ENCODE peak calls at places on chromosomes 6 and 20, in eight cellular contexts. B is ACHN; J is fibroblast of lung; W is CD8-positive, alpha-beta memory T cell; A is NCI-H524; K is stimulated activated CD4-positive, alpha-beta T cell treated with anti-CD3 and anti-CD28 coated beads, Interleukin-1b, Interleukin-23, amount 100 ng/mL, for 4 hours; R is activated CD8-positive, alpha-beta T cell treated with anti-CD3 and anti-CD28 coated beads for 36 hours; H is CD8-positive, alpha-beta T cell. D is an unnamed sample.

GRCh38 chr6:159939591-159940016 is 29.3 kb upstream of the IGF2R start:
- DNase-seq in R (no peak), B (no peak), W (no peak), H (no peak), J (peak; percentile 31), K (no peak), A (no peak), D (no peak)

GRCh38 chr20:29079769-29080690 is 2177.4 kb upstream of the DEFB115 start:
- DNase-seq in H (peak; percentile 33), A (no peak), R (peak; percentile 43), W (no peak), J (peak; percentile 9), B (no peak), K (peak; percentile 14), D (no peak)

GRCh38 chr6:14059791-14060436 is 57.7 kb upstream of the CD83 start:
- DNase-seq in A (no peak), W (no peak), H (no peak), R (no peak), K (no peak), J (peak; percentile 41), B (peak; percentile 68), D (no peak)

GRCh38 chr6:41636803-41637178 is 1.5 kb upstream of the MDFI start:
- DNase-seq in W (no peak), A (no peak), J (peak; percentile 51), K (no peak), H (no peak), R (no peak), B (peak; percentile 25), D (peak; percentile 37)

GRCh38 chr6:100230115-100230975 is 234.4 kb downstream of the SIM1 start:
- DNase-seq in W (no peak), K (no peak), H (no peak), A (no peak), R (no peak), B (no peak), J (no peak), D (no peak)

GRCh38 chr6:139743629-139744028 is 369.2 kb upstream of the CITED2 start:
- DNase-seq in B (peak; percentile 89), H (no peak), J (peak; percentile 96), R (no peak), W (no peak), A (no peak), K (no peak), D (no peak)

GRCh38 chr20:10611357-10611756 is 62.4 kb downstream of the JAG1 start:
- DNase-seq in J (peak; percentile 47), W (no peak), H (no peak), B (peak; percentile 23), A (no peak), K (no peak), R (peak; percentile 18), D (peak; percentile 75)

GRCh38 chr6:156065838-156066237 is 610.2 kb upstream of the NOX3 start:
- DNase-seq in R (no peak), W (no peak), H (no peak), B (no peak), A (no peak), J (no peak), K (no peak), D (no peak)

GRCh38 chr6:29722773-29723665 is at the start of gene HLA-F:
- DNase-seq in A (no peak), B (peak; percentile 87), W (peak; percentile 87), H (peak; percentile 87), K (peak; percentile 63), R (peak; percentile 83), J (peak; percentile 49), D (peak; percentile 75)

GRCh38 chr6:1310628-1311399 is 1.1 kb upstream of the FOXQ1 start:
- DNase-seq in W (no peak), A (no peak), K (no peak), R (no peak), B (no peak), J (no peak), H (no peak), D (peak; percentile 39)

GRCh38 chr6:14040042-14040441 is 77.5 kb upstream of the CD83 start:
- DNase-seq in H (no peak), W (no peak), R (no peak), K (no peak), J (no peak), B (peak; percentile 8), A (no peak), D (no peak)

GRCh38 chr6:108714012-108714773 is 134.0 kb upstream of the ARMC2 start:
- DNase-seq in H (no peak), W (no peak), J (peak; percentile 56), A (no peak), B (no peak), K (no peak), R (no peak), D (no peak)

GRCh38 chr6:106082735-106083398 is 3.3 kb upstream of the PRDM1 start:
- DNase-seq in B (no peak), J (peak; percentile 85), W (no peak), R (no peak), K (no peak), A (no peak), H (no peak), D (no peak)

GRCh38 chr20:15239542-15240206 is 902.3 kb upstream of the FLRT3 start:
- DNase-seq in B (no peak), W (no peak), A (no peak), K (no peak), H (no peak), J (no peak), R (no peak), D (no peak)

GRCh38 chr6:89347825-89348224 is 4.7 kb downstream of the UBE2J1 start:
- DNase-seq in B (no peak), W (no peak), K (no peak), J (peak; percentile 47), A (no peak), R (no peak), H (no peak), D (no peak)

GRCh38 chr6:70874181-70874913 is 82.5 kb downstream of the B3GAT2 start:
- DNase-seq in B (no peak), H (no peak), W (no peak), R (no peak), A (no peak), K (no peak), J (no peak), D (peak; percentile 33)

GRCh38 chr6:3383525-3383924 is 73.3 kb downstream of the SLC22A23 start:
- DNase-seq in H (no peak), K (no peak), R (no peak), B (no peak), A (no peak), J (peak; percentile 68), W (no peak), D (no peak)

GRCh38 chr6:36962874-36963273 is 8.3 kb downstream of the PI16 start:
- DNase-seq in K (peak; percentile 53), B (no peak), R (peak; percentile 84), W (peak; percentile 48), H (peak; percentile 73), A (no peak), J (no peak), D (peak; percentile 89)

GRCh38 chr20:5945963-5946362 is 4.4 kb downstream of the TRMT6 start:
- DNase-seq in R (peak; percentile 8), A (no peak), J (peak; percentile 50), H (no peak), K (no peak), B (no peak), W (no peak), D (no peak)

GRCh38 chr20:45848969-45849582 is 8.1 kb downstream of the ACOT8 start:
- DNase-seq in J (no peak), R (no peak), H (no peak), K (no peak), A (no peak), B (no peak), W (no peak), D (no peak)

GRCh38 chr6:36729169-36729549 is 31.5 kb downstream of the RAB44 start:
- DNase-seq in K (no peak), H (no peak), W (no peak), B (no peak), R (no peak), J (no peak), A (no peak), D (no peak)

GRCh38 chr6:5619249-5619648 is 357.9 kb downstream of the FARS2 start:
- DNase-seq in R (peak; percentile 63), A (no peak), H (peak; percentile 52), J (no peak), B (no peak), W (peak; percentile 8), K (no peak), D (no peak)

GRCh38 chr6:166782541-166782940 is 155.5 kb upstream of the RPS6KA2 start:
- DNase-seq in W (no peak), K (no peak), J (no peak), H (no peak), A (no peak), R (no peak), B (no peak), D (no peak)

GRCh38 chr6:42762338-42762929 is 16.5 kb upstream of the TBCC start:
- DNase-seq in K (no peak), W (no peak), A (no peak), R (no peak), B (no peak), H (no peak), J (no peak), D (no peak)

GRCh38 chr20:5402903-5403531 is 86.3 kb upstream of the PROKR2 start:
- DNase-seq in R (peak; percentile 43), J (no peak), B (peak; percentile 42), H (no peak), K (no peak), W (no peak), A (peak; percentile 17), D (peak; percentile 67)

GRCh38 chr6:164749126-164749758 is 560.2 kb downstream of the C6orf118 start:
- DNase-seq in K (no peak), H (no peak), B (no peak), W (no peak), A (no peak), J (peak; percentile 94), R (no peak), D (no peak)

D was measured in neural progenitor cell.